ENCODE peak calls at places on chromosome X, in six cellular contexts. I, Y, G, V, R and C are unnamed samples.
A peak's percentile ranks its signal among the peaks of the same experiment; 100 is the strongest.

GRCh38 chrX:18793601-18794089 is 86.2 kb downstream of the PPEF1 start:
- DNase-seq in V (peak; percentile 1), Y (no peak), R (peak; percentile 44), I (no peak), G (no peak), C (peak; percentile 4)

GRCh38 chrX:41530082-41530481 is 82.9 kb downstream of the NYX start:
- DNase-seq in G (no peak), I (no peak), V (no peak), Y (no peak), R (no peak), C (no peak)

GRCh38 chrX:68892651-68893050 is 63.8 kb downstream of the EFNB1 start:
- DNase-seq in R (no peak), G (no peak), V (no peak), I (no peak), Y (no peak), C (no peak)

GRCh38 chrX:137052641-137053235 is 18.9 kb upstream of the GPR101 start:
- DNase-seq in V (no peak), G (no peak), Y (no peak), I (no peak), R (no peak), C (no peak)

GRCh38 chrX:130694983-130695382 is 208.0 kb downstream of the ENOX2 start:
- DNase-seq in R (no peak), Y (no peak), I (no peak), V (no peak), G (no peak), C (no peak)

GRCh38 chrX:12946838-12947544 is 27.9 kb upstream of the TMSB4X start:
- DNase-seq in I (peak; percentile 78), Y (no peak), G (peak; percentile 84), V (peak; percentile 86), R (peak; percentile 89), C (peak; percentile 79)

GRCh38 chrX:50877310-50877709 is 33.2 kb upstream of the BMP15 start:
- DNase-seq in R (no peak), Y (no peak), I (peak; percentile 75), G (no peak), V (no peak), C (no peak)

GRCh38 chrX:113512700-113513395 is 672.2 kb upstream of the AMOT start:
- DNase-seq in R (peak; percentile 9), V (peak; percentile 39), I (peak; percentile 81), Y (no peak), G (no peak), C (peak; percentile 65)

GRCh38 chrX:104335765-104336164 is 81.0 kb upstream of the ESX1 start:
- DNase-seq in R (no peak), V (peak; percentile 69), G (no peak), I (peak; percentile 92), Y (no peak), C (peak; percentile 76)

GRCh38 chrX:39652336-39652735 is 445.4 kb downstream of the BCOR start:
- DNase-seq in R (peak; percentile 27), V (peak; percentile 11), G (peak; percentile 43), Y (no peak), I (no peak), C (no peak)

GRCh38 chrX:9534686-9535085 is 69.8 kb downstream of the TBL1X start:
- DNase-seq in R (peak; percentile 39), V (peak; percentile 63), G (no peak), Y (no peak), I (peak; percentile 73), C (peak; percentile 67)

GRCh38 chrX:39766882-39767281 is 330.9 kb downstream of the BCOR start:
- DNase-seq in I (no peak), G (no peak), R (no peak), Y (peak; percentile 65), V (no peak), C (no peak)

GRCh38 chrX:94831364-94831763 is 1157.4 kb downstream of the FAM133A start:
- DNase-seq in V (no peak), G (no peak), R (peak; percentile 25), Y (no peak), I (peak; percentile 2), C (peak; percentile 0)
- TF ChIP-seq CTCF in V (no peak), G (peak; percentile 34), R (peak; percentile 55), Y (peak; percentile 26), I (peak; percentile 38), C (no peak)

GRCh38 chrX:17736478-17736855 is 826 bp upstream of the SCML1 start:
- DNase-seq in G (no peak), I (no peak), V (no peak), R (no peak), Y (no peak), C (no peak)
- H3K4me3 ChIP-seq in G (no peak overlapping the region), I (peak overlapping the region; percentile 60), V (peak overlapping the region; percentile 31), R (peak overlapping the region; percentile 43), Y (peak overlapping the region; percentile 53), C (peak overlapping the region; percentile 42)

GRCh38 chrX:70262952-70263567 is 3.1 kb upstream of the P2RY4 start:
- DNase-seq in Y (no peak), I (peak; percentile 19), G (peak; percentile 14), V (peak; percentile 49), R (peak; percentile 43), C (peak; percentile 15)
- TF ChIP-seq CTCF in Y (peak; percentile 26), I (peak; percentile 57), G (peak; percentile 38), V (peak; percentile 47), R (peak; percentile 57), C (peak; percentile 32)

GRCh38 chrX:134478374-134478773 is 18.4 kb downstream of the HPRT1 start:
- DNase-seq in R (no peak), G (no peak), V (no peak), I (no peak), Y (no peak), C (no peak)
- H3K4me3 ChIP-seq in R (no peak overlapping the region), G (no peak overlapping the region), V (no peak overlapping the region), I (no peak overlapping the region), Y (no peak overlapping the region), C (no peak overlapping the region)

GRCh38 chrX:24081661-24082154 is 27.0 kb downstream of the EIF2S3 start:
- DNase-seq in Y (peak; percentile 71), G (peak; percentile 68), R (peak; percentile 72), I (peak; percentile 62), V (peak; percentile 76), C (peak; percentile 79)
- TF ChIP-seq CTCF in Y (peak; percentile 42), G (peak; percentile 58), R (peak; percentile 78), I (peak; percentile 49), V (peak; percentile 49), C (peak; percentile 51)

GRCh38 chrX:102514536-102514935 is 2.0 kb downstream of the TMSB15A start:
- DNase-seq in R (no peak), I (no peak), V (no peak), G (no peak), Y (no peak), C (no peak)

GRCh38 chrX:102517331-102517730 is 792 bp upstream of the TMSB15A start:
- DNase-seq in Y (no peak), R (peak; percentile 56), G (no peak), I (peak; percentile 1), V (peak; percentile 46), C (no peak)

GRCh38 chrX:102516314-102516936 is at the start of gene TMSB15A:
- DNase-seq in G (no peak), V (peak; percentile 57), R (peak; percentile 80), I (peak; percentile 12), Y (peak; percentile 77), C (peak; percentile 70)
- H3K4me3 ChIP-seq in G (no peak within 1 kb of the TSS), V (peak within 1 kb of the TSS; percentile 45), R (peak within 1 kb of the TSS; percentile 48), I (peak within 1 kb of the TSS; percentile 58), Y (peak within 1 kb of the TSS; percentile 56), C (peak within 1 kb of the TSS; percentile 43)

DNA sequence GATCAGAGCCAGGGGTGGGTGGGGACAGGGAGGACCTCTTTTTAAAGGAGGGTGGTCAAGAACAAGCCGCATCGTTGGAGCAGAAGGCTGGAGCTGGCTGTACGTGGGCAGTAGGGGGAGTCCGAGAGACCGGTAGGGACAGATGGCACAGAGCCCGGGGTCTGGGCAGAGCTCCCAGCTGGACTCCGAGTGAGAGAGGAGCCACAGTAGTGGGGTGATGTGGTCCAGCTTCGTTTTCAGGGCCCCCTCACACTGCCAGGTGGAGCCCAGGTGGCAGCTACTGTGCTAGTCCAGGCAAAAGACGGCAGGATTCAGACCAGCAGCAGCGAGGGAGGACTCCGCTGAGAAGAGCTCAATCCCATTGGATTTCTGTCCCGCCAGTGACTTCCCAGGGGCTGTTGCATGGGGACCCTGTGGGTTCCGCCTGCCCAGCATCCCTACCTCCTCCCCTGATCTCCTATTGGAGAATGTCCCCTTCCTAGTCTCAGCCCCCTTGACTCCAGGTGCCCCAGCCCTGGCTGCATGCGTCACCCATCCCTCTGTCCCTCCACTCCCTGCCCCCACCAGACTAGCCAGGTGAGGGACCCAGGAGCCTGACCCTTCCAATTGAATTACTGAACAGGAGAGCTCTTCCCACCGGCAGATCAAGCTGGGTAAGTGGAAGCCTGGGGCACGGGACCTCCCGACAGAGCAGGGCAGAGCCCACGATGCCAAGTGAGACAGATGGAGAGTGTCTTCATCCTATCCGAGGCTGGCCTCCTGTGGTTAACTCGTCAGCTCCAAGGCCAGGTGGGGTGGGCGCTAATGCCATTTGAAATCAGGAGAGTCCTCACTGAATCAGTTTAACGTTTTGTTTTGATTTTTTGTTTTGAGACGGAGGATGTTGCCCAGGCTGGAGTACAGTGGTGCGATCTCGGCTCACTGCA is 2.9 kb downstream of the ARHGAP4 start:
- DNase-seq in G (no peak), I (peak; percentile 46), V (peak; percentile 63), R (no peak), Y (peak; percentile 91), C (peak; percentile 37)
- TF ChIP-seq CTCF in G (no peak), I (peak; percentile 61), V (peak; percentile 38), R (peak; percentile 40), Y (peak; percentile 60), C (peak; percentile 23)

DNA sequence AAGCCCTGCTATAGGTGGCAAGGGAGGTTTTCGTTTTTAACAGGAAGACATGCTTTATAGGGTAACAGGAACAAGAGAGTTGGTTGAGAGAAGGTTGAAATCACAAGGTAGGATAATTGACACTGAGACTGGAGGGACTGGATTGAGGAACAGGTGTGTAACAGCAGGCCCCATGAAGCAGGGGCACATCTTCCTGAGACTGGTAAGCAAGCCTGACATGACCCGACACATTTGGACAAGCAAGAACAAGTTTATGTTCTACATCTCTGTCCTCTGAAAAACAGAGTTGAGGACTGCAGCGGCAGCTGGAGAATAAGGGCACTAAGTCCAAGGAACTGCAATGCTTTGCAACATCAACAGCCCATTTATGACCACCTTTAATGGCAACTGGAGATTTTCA is 5.2 kb downstream of the RPS4X start:
- DNase-seq in I (no peak), R (no peak), G (no peak), V (no peak), Y (no peak), C (no peak)
- H3K4me3 ChIP-seq in I (no peak overlapping the region), R (no peak overlapping the region), G (no peak overlapping the region), V (no peak overlapping the region), Y (no peak overlapping the region), C (no peak overlapping the region)